ENCODE peak calls at places on chromosomes 3 and 15, in nine cellular contexts. H, E, L, M, K, R, X, Y and Q are unnamed samples.

GRCh38 chr15:78715439-78715838 is 74.4 kb upstream of the CHRNB4 start:
- DNase-seq in R (no peak), M (no peak), E (no peak), K (no peak), Y (no peak), X (no peak), H (no peak), L (no peak), Q (no peak)

GRCh38 chr3:5009506-5010100 is 30.4 kb downstream of the BHLHE40 start:
- DNase-seq in H (no peak), L (no peak), Y (no peak), M (no peak), E (no peak), X (no peak), K (no peak), R (no peak), Q (no peak)

GRCh38 chr3:59502806-59503205 is 453.0 kb upstream of the CFAP20DC start:
- DNase-seq in L (no peak), H (no peak), X (no peak), M (no peak), K (no peak), Y (no peak), E (no peak), R (no peak), Q (no peak)

GRCh38 chr3:108780235-108780634 is 23.0 kb upstream of the RETNLB start:
- DNase-seq in E (no peak), L (no peak), Y (no peak), H (no peak), M (no peak), K (no peak), R (no peak), X (no peak), Q (no peak)

GRCh38 chr3:94596141-94596540 is 533.3 kb downstream of the NSUN3 start:
- DNase-seq in M (no peak), L (no peak), X (no peak), H (no peak), K (no peak), Y (no peak), E (no peak), R (no peak), Q (no peak)

GRCh38 chr15:22873204-22873701 is 34.8 kb downstream of the NIPA2 start:
- DNase-seq in E (no peak), L (no peak), H (no peak), K (no peak), M (no peak), Y (no peak), R (no peak), X (no peak), Q (no peak)

GRCh38 chr3:185069583-185070030 is 83.3 kb downstream of the C3orf70 start:
- DNase-seq in H (no peak), Y (peak), M (no peak), X (no peak), E (peak), L (no peak), R (peak), K (no peak), Q (no peak)

GRCh38 chr15:78921940-78922339 is 22.9 kb downstream of the CTSH start:
- DNase-seq in X (no peak), R (no peak), E (no peak), M (no peak), K (peak), L (no peak), H (no peak), Y (no peak), Q (no peak)

DNA sequence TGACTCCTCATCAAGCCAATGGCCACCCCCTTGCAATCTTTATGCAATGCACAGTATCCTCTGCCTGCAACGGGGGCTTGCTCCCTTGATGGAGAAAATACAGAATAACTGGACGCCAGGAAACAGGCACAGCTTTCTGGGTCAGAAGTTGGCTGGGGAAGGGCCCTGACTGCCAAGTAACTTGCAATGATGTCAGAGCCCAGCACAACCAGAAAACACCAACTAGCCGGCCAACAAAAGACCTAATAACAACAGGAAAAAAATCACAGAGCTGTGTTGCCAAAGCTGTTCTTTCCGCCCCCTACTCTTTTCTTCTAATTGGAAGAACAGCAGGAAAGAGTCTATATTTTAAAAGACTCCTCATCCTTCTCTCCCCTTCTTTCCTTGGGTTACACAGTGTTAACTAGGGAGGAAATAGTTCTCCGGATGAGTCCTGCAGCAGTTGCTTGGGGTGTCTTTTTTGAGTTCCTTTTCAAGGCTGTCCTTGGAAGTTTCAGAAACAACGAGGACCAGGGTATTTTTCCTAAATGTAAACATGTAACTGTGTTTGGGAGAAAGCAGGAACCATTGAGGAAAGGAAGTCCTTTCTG is 1.4 kb upstream of the SEMA6D start:
- DNase-seq in L (peak), K (no peak), R (no peak), E (no peak), Y (no peak), X (no peak), H (no peak), M (no peak), Q (no peak)
- H3K27ac ChIP-seq in L (peak), K (no peak), R (no peak), E (peak), Y (no peak), X (no peak), H (peak), M (peak), Q (no peak)

GRCh38 chr15:75044258-75044878 is 21.0 kb downstream of the PPCDC start:
- DNase-seq in R (no peak), K (no peak), M (no peak), H (no peak), Y (no peak), L (no peak), E (no peak), X (no peak), Q (no peak)

GRCh38 chr15:75043509-75044257 is 20.3 kb downstream of the PPCDC start:
- DNase-seq in L (peak), E (peak), Y (peak), M (peak), X (peak), K (peak), H (peak), R (no peak), Q (peak)

GRCh38 chr15:75038948-75039533 is 15.7 kb downstream of the PPCDC start:
- DNase-seq in L (no peak), E (no peak), K (no peak), X (peak), R (no peak), M (no peak), H (no peak), Y (no peak), Q (no peak)

GRCh38 chr15:75045332-75046015 is 22.1 kb downstream of the PPCDC start:
- DNase-seq in L (no peak), E (no peak), K (no peak), X (no peak), M (no peak), Y (no peak), H (no peak), R (no peak), Q (no peak)

GRCh38 chr15:75042730-75043508 is 19.5 kb downstream of the PPCDC start:
- DNase-seq in M (peak), Y (peak), H (no peak), R (peak), E (peak), L (peak), K (peak), X (peak), Q (peak)
- TF ChIP-seq POLR2AphosphoS5 in M (no peak), Y (peak), H (no peak), R (no peak), E (peak), L (no peak), K (peak), X (peak), Q (peak)

GRCh38 chr3:143952569-143953069 is 19.0 kb upstream of the DIPK2A start:
- DNase-seq in X (no peak), M (no peak), Y (no peak), E (no peak), H (no peak), R (no peak), L (no peak), K (no peak), Q (no peak)

GRCh38 chr3:143955113-143955512 is 16.5 kb upstream of the DIPK2A start:
- DNase-seq in L (no peak), H (no peak), K (no peak), X (no peak), Y (no peak), R (no peak), E (no peak), M (no peak), Q (no peak)

GRCh38 chr3:143950810-143951209 is 20.8 kb upstream of the DIPK2A start:
- DNase-seq in L (no peak), H (no peak), E (no peak), M (no peak), X (no peak), Y (no peak), K (no peak), R (no peak), Q (no peak)

GRCh38 chr3:143956858-143957257 is 14.8 kb upstream of the DIPK2A start:
- DNase-seq in R (no peak), X (no peak), M (no peak), Y (no peak), E (no peak), L (no peak), K (no peak), H (no peak), Q (no peak)

GRCh38 chr3:143951351-143951971 is 20.2 kb upstream of the DIPK2A start:
- DNase-seq in X (peak), M (no peak), K (peak), H (no peak), L (peak), Y (peak), E (no peak), R (no peak), Q (no peak)
- H3K27ac ChIP-seq in X (no peak), M (no peak), K (no peak), H (no peak), L (no peak), Y (no peak), E (no peak), R (no peak), Q (no peak)

GRCh38 chr15:99121691-99122410 is 17.0 kb downstream of the SYNM start:
- DNase-seq in E (no peak), L (peak), H (no peak), R (no peak), Y (no peak), X (no peak), M (no peak), K (no peak), Q (no peak)
- TF ChIP-seq POLR2AphosphoS5 in E (no peak), L (no peak), H (no peak), R (no peak), Y (no peak), X (no peak), M (peak), K (no peak), Q (no peak)

GRCh38 chr15:31300208-31300661 is 26.4 kb upstream of the KLF13 start:
- DNase-seq in X (no peak), K (no peak), R (peak), L (no peak), M (peak), Y (no peak), E (no peak), H (peak), Q (no peak)
- H3K27ac ChIP-seq in X (no peak), K (no peak), R (no peak), L (no peak), M (no peak), Y (no peak), E (no peak), H (no peak), Q (no peak)

GRCh38 chr15:73318463-73319351 is 50.1 kb downstream of the HCN4 start:
- DNase-seq in X (peak), M (no peak), E (no peak), Y (no peak), K (no peak), R (peak), L (no peak), H (peak), Q (no peak)
- TF ChIP-seq POLR2AphosphoS5 in X (no peak), M (no peak), E (no peak), Y (no peak), K (no peak), R (no peak), L (no peak), H (no peak), Q (no peak)

DNA sequence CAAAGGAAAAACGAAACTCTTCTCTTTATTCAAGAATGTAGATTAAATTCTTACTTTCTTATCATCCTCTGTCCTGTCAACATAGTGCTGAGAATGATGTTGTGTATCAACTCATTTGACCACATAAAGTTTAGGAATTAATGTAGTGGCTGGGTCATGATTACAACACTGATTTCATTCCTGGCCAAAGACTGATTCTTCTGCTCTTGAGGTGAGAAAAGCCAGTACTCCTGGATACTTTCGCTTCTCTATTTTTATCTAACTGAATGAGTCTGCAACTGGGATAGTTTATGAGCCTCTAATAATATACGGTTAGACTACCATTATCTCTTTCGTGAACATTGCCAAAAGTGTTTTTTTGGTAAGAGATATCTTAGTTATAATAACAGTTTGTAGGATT is 173.0 kb downstream of the LPP start:
- DNase-seq in X (no peak), Y (no peak), L (no peak), K (no peak), E (no peak), M (no peak), R (no peak), H (no peak), Q (no peak)
- H3K27ac ChIP-seq in X (no peak), Y (no peak), L (no peak), K (no peak), E (peak), M (peak), R (no peak), H (no peak), Q (no peak)

GRCh38 chr3:172285844-172286243 is 162.4 kb downstream of the GHSR start:
- DNase-seq in L (no peak), E (no peak), R (no peak), Y (no peak), M (no peak), H (no peak), K (no peak), X (no peak), Q (no peak)

GRCh38 chr3:172286554-172287148 is 161.6 kb downstream of the GHSR start:
- DNase-seq in M (no peak), L (no peak), X (no peak), Y (no peak), E (no peak), H (no peak), R (no peak), K (no peak), Q (no peak)

GRCh38 chr3:172289583-172289982 is 158.7 kb downstream of the GHSR start:
- DNase-seq in X (no peak), Y (no peak), E (peak), L (peak), H (no peak), M (no peak), R (no peak), K (no peak), Q (no peak)

GRCh38 chr3:172288625-172289024 is 159.6 kb downstream of the GHSR start:
- DNase-seq in M (no peak), R (no peak), X (no peak), E (no peak), K (no peak), L (no peak), Y (no peak), H (no peak), Q (no peak)

DNA sequence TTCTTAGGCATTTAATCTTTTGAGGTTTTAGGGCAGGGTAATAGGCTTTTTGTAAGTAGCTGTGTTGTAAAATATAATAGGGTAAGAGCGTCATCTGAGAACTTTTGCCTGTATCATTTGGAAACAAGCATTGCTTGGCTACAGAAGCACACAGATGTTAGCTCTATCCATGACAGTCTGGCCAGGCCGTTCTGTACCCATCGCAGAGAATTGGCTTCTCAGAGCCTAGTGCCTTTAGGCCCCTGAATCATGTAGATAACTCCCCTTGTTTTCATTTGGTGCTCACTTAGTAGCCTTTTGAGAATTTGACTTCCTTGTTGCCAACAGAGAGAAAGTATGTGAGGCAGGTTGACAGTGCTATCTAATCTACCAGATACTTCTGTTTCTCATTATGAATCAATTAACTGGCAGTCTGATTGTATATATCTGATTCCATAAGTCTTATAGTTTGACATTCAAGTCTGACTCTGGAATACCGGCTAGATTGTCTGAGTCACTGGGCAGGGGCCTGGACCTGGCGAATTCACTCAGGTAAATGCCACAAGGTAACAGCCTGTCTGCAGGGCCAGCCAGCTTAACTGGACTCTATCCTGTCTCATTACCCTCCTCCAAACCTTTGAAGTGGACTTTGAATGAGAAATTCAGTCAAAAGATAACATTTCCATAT is 160.3 kb downstream of the GHSR start:
- DNase-seq in H (no peak), L (no peak), X (no peak), R (no peak), E (no peak), Y (no peak), M (no peak), K (no peak), Q (no peak)
- TF ChIP-seq POLR2AphosphoS5 in H (no peak), L (no peak), X (no peak), R (no peak), E (no peak), Y (no peak), M (no peak), K (no peak), Q (peak)